ENCODE peak calls at places on chromosomes 5 and 9, in nine cellular contexts. E is NCI-H2107; T is ELF-1; O is fibroblast of mammary gland; W is ovary; G is Ammon's horn; D is HAP-1; R is CD4-positive, CD25-positive, alpha-beta regulatory T cell; J is H9. S is an unnamed sample.

GRCh38 chr5:351084-351910 is 29.8 kb downstream of the AHRR start:
- DNase-seq in W (no peak), T (no peak), O (no peak), J (no peak), D (no peak), R (no peak), E (no peak), G (no peak), S (no peak)

GRCh38 chr9:89461302-89461701 is 36.6 kb downstream of the SEMA4D start:
- DNase-seq in D (no peak), W (no peak), O (peak), J (no peak), R (peak), E (no peak), T (no peak), G (no peak), S (no peak)

GRCh38 chr5:160021818-160022446 is 13.0 kb downstream of the TTC1 start:
- DNase-seq in D (peak), T (peak), J (peak), O (peak), E (peak), G (peak), R (peak), W (peak), S (no peak)

GRCh38 chr5:117065800-117066199 is 491.2 kb upstream of the SEMA6A start:
- DNase-seq in E (no peak), J (no peak), D (no peak), O (no peak), W (no peak), R (no peak), T (no peak), G (no peak), S (no peak)

GRCh38 chr5:151770383-151771258 is 1.1 kb upstream of the G3BP1 start:
- DNase-seq in G (peak), T (peak), E (no peak), W (peak), O (peak), R (no peak), D (peak), J (peak), S (peak)

GRCh38 chr5:75891020-75891419 is 173.8 kb upstream of the POC5 start:
- DNase-seq in D (no peak), T (no peak), W (no peak), E (no peak), O (no peak), R (no peak), G (no peak), J (no peak), S (no peak)

GRCh38 chr5:179549973-179550510 is 312 bp upstream of the RUFY1 start:
- DNase-seq in E (no peak), R (no peak), T (peak), O (peak), J (no peak), D (peak), W (no peak), G (no peak), S (no peak)

GRCh38 chr5:53063176-53063575 is 46.4 kb downstream of the MOCS2 start:
- DNase-seq in T (no peak), O (peak), J (no peak), G (no peak), E (no peak), R (no peak), W (no peak), D (no peak), S (no peak)

GRCh38 chr9:12785251-12785880 is 10.5 kb downstream of the LURAP1L start:
- DNase-seq in O (peak), D (no peak), W (peak), G (peak), E (no peak), J (no peak), T (peak), R (no peak), S (no peak)

GRCh38 chr9:93143830-93144530 is 9.9 kb upstream of the NINJ1 start:
- DNase-seq in E (peak), R (peak), D (no peak), G (peak), T (no peak), O (no peak), W (no peak), J (no peak), S (peak)

GRCh38 chr5:140338336-140338735 is 8.1 kb downstream of the HBEGF start:
- DNase-seq in T (no peak), E (no peak), J (no peak), R (no peak), G (no peak), D (no peak), W (no peak), O (peak), S (no peak)

GRCh38 chr5:142587354-142587965 is 98.4 kb downstream of the FGF1 start:
- DNase-seq in T (no peak), G (peak), J (peak), E (no peak), R (no peak), W (no peak), D (peak), O (peak), S (no peak)

GRCh38 chr5:71998746-71999145 is 108.5 kb upstream of the MAP1B start:
- DNase-seq in G (no peak), J (no peak), W (no peak), D (no peak), R (no peak), E (no peak), T (no peak), O (no peak), S (no peak)

GRCh38 chr5:127950707-127951356 is 132.7 kb upstream of the SLC12A2 start:
- DNase-seq in E (no peak), O (no peak), T (no peak), D (no peak), G (no peak), W (no peak), R (no peak), J (no peak), S (no peak)

GRCh38 chr9:19026375-19026774 is 6.6 kb downstream of the SAXO1 start:
- DNase-seq in W (no peak), E (no peak), D (no peak), T (no peak), R (no peak), J (no peak), O (no peak), G (no peak), S (no peak)

GRCh38 chr5:73284196-73284795 is 111.3 kb downstream of the TMEM174 start:
- DNase-seq in R (no peak), J (no peak), T (peak), O (no peak), W (no peak), G (no peak), E (no peak), D (no peak), S (no peak)

GRCh38 chr5:11048760-11049159 is 287.7 kb upstream of the DAP start:
- DNase-seq in J (no peak), T (no peak), W (no peak), R (no peak), D (no peak), E (no peak), G (no peak), O (no peak), S (no peak)

GRCh38 chr5:33832904-33833575 is 58.8 kb downstream of the ADAMTS12 start:
- DNase-seq in O (peak), G (no peak), T (no peak), E (no peak), J (no peak), R (no peak), W (no peak), D (no peak), S (no peak)

GRCh38 chr5:74490814-74491213 is 149.7 kb downstream of the ENC1 start:
- DNase-seq in E (no peak), J (no peak), T (no peak), D (no peak), O (no peak), G (no peak), R (no peak), W (no peak), S (no peak)

GRCh38 chr5:90873033-90873517 is 314.5 kb downstream of the ADGRV1 start:
- DNase-seq in W (peak), G (no peak), J (no peak), O (no peak), T (no peak), E (no peak), R (no peak), D (no peak), S (no peak)

GRCh38 chr9:35844628-35845301 is 15.7 kb downstream of the TMEM8B start:
- DNase-seq in E (no peak), T (peak), D (no peak), O (peak), R (no peak), J (no peak), G (peak), W (no peak), S (peak)

GRCh38 chr5:72248352-72249032 is 71.5 kb downstream of the MRPS27 start:
- DNase-seq in J (no peak), T (no peak), G (peak), E (no peak), O (peak), R (no peak), W (peak), D (peak), S (no peak)

GRCh38 chr9:81526587-81526986 is 162.8 kb downstream of the TLE1 start:
- DNase-seq in O (peak), J (no peak), D (no peak), W (no peak), E (no peak), G (no peak), T (no peak), R (no peak), S (no peak)

GRCh38 chr5:62112689-62113220 is 193.3 kb upstream of the KIF2A start:
- DNase-seq in E (no peak), R (no peak), J (no peak), T (no peak), G (no peak), W (no peak), D (no peak), O (no peak), S (no peak)

GRCh38 chr5:132437604-132438275 is 52.8 kb downstream of the IRF1 start:
- DNase-seq in T (peak), J (peak), W (peak), O (peak), D (no peak), E (no peak), G (peak), R (no peak), S (no peak)

GRCh38 chr5:118924006-118924389 is 64.3 kb downstream of the DTWD2 start:
- DNase-seq in D (no peak), W (no peak), T (no peak), J (no peak), G (no peak), R (no peak), E (no peak), O (no peak), S (no peak)